ENCODE peak calls at places on chromosome 17, in five cellular contexts. B is tibial nerve, O is suprapubic skin, I is stomach, U is ovary. Q is an unnamed sample.

GRCh38 chr17:33594000-33594399 is 300.9 kb upstream of the ASIC2 start:
- DNase-seq in B (no peak), O (no peak), I (no peak), U (no peak), Q (no peak)

GRCh38 chr17:78995761-78996451 is 13.7 kb downstream of the CANT1 start:
- DNase-seq in B (no peak), O (peak), I (peak), U (peak), Q (peak)

GRCh38 chr17:46154151-46154816 is 38.9 kb downstream of the KANSL1 start:
- DNase-seq in B (no peak), O (no peak), I (no peak), U (no peak), Q (no peak)

GRCh38 chr17:976316-976715 is 3.3 kb downstream of the NXN start:
- DNase-seq in B (no peak), O (no peak), I (no peak), U (no peak), Q (no peak)

GRCh38 chr17:17298108-17298507 is 5.1 kb upstream of the NT5M start:
- DNase-seq in B (no peak), O (no peak), I (no peak), U (no peak), Q (no peak)

GRCh38 chr17:32546031-32546444 is 59.2 kb downstream of the CDK5R1 start:
- DNase-seq in B (no peak), O (no peak), I (no peak), U (no peak), Q (no peak)

GRCh38 chr17:55588858-55589257 is 77.6 kb upstream of the SMIM36 start:
- DNase-seq in B (no peak), O (no peak), I (no peak), U (no peak), Q (no peak)

GRCh38 chr17:50931003-50931878 is 65.1 kb upstream of the TOB1 start:
- DNase-seq in B (peak), O (no peak), I (peak), U (peak), Q (peak)

GRCh38 chr17:72661093-72661944 is 431.2 kb downstream of the SLC39A11 start:
- DNase-seq in B (no peak), O (no peak), I (no peak), U (no peak), Q (no peak)

GRCh38 chr17:40345161-40346034 is 19.1 kb downstream of the GJD3 start:
- DNase-seq in B (no peak), O (no peak), I (peak), U (peak), Q (peak)

GRCh38 chr17:61575352-61575975 is 15.6 kb downstream of the NACA2 start:
- DNase-seq in B (no peak), O (no peak), I (no peak), U (no peak), Q (no peak)

GRCh38 chr17:2792541-2793169 is 3.6 kb upstream of the RAP1GAP2 start:
- DNase-seq in B (no peak), O (no peak), I (no peak), U (no peak), Q (no peak)

GRCh38 chr17:12712941-12713340 is 47.3 kb downstream of the MYOCD start:
- DNase-seq in B (no peak), O (no peak), I (no peak), U (no peak), Q (no peak)

GRCh38 chr17:74861554-74862107 is 1.9 kb upstream of the GRIN2C start:
- DNase-seq in B (no peak), O (no peak), I (no peak), U (no peak), Q (no peak)

GRCh38 chr17:74466111-74466784 is at the start of gene CD300A:
- DNase-seq in B (peak), O (no peak), I (peak), U (no peak), Q (peak)

GRCh38 chr17:33942414-33942813 is 312.7 kb upstream of the CCL2 start:
- DNase-seq in B (no peak), O (no peak), I (no peak), U (no peak), Q (no peak)

GRCh38 chr17:5826384-5826783 is 242.1 kb upstream of the NLRP1 start:
- DNase-seq in B (no peak), O (no peak), I (no peak), U (no peak), Q (no peak)

GRCh38 chr17:34081269-34081668 is 173.8 kb upstream of the CCL2 start:
- DNase-seq in B (no peak), O (no peak), I (no peak), U (no peak), Q (no peak)

GRCh38 chr17:34012709-34013375 is 242.2 kb upstream of the CCL2 start:
- DNase-seq in B (no peak), O (no peak), I (no peak), U (no peak), Q (no peak)

GRCh38 chr17:66542183-66542966 is 240.0 kb downstream of the PRKCA start:
- DNase-seq in B (no peak), O (no peak), I (no peak), U (no peak), Q (no peak)

GRCh38 chr17:35051579-35052239 is 11.8 kb downstream of the RFFL start:
- DNase-seq in B (no peak), O (no peak), I (no peak), U (no peak), Q (no peak)

GRCh38 chr17:66915204-66915611 is 49.3 kb upstream of the CACNG4 start:
- DNase-seq in B (no peak), O (no peak), I (peak), U (no peak), Q (no peak)

GRCh38 chr17:38628441-38628840 is 22.7 kb upstream of the SRCIN1 start:
- DNase-seq in B (no peak), O (peak), I (no peak), U (no peak), Q (no peak)

GRCh38 chr17:9389116-9389515 is 186.5 kb downstream of the STX8 start:
- DNase-seq in B (no peak), O (no peak), I (no peak), U (no peak), Q (peak)

GRCh38 chr17:41413353-41413752 is 11.0 kb downstream of the KRT37 start:
- DNase-seq in B (no peak), O (no peak), I (no peak), U (no peak), Q (peak)

GRCh38 chr17:81487487-81488275 is 24.9 kb downstream of the ACTG1 start:
- DNase-seq in B (peak), O (no peak), I (peak), U (peak), Q (peak)

GRCh38 chr17:37299257-37299985 is 76.4 kb upstream of the C17orf78 start:
- DNase-seq in B (no peak), O (no peak), I (no peak), U (no peak), Q (no peak)

GRCh38 chr17:1787301-1787902 is 25.5 kb downstream of the SERPINF1 start:
- DNase-seq in B (no peak), O (no peak), I (peak), U (peak), Q (no peak)

GRCh38 chr17:39643271-39643670 is 6.3 kb downstream of the STARD3 start:
- DNase-seq in B (no peak), O (no peak), I (no peak), U (no peak), Q (no peak)

GRCh38 chr17:5714993-5715392 is 130.7 kb upstream of the NLRP1 start:
- DNase-seq in B (no peak), O (no peak), I (no peak), U (no peak), Q (no peak)

GRCh38 chr17:65495255-65496060 is 66.0 kb downstream of the AXIN2 start:
- DNase-seq in B (no peak), O (peak), I (no peak), U (no peak), Q (peak)

GRCh38 chr17:330993-331701 is 21.5 kb downstream of the RPH3AL start:
- DNase-seq in B (peak), O (no peak), I (no peak), U (peak), Q (no peak)

GRCh38 chr17:77436058-77436442 is 295.3 kb downstream of the SEC14L1 start:
- DNase-seq in B (no peak), O (no peak), I (no peak), U (no peak), Q (no peak)

GRCh38 chr17:77437747-77438146 is 297.0 kb downstream of the SEC14L1 start:
- DNase-seq in B (no peak), O (no peak), I (no peak), U (no peak), Q (peak)

GRCh38 chr17:77438241-77439204 is 297.8 kb downstream of the SEC14L1 start:
- DNase-seq in B (no peak), O (no peak), I (no peak), U (no peak), Q (no peak)

GRCh38 chr17:77436481-77436880 is 295.7 kb downstream of the SEC14L1 start:
- DNase-seq in B (no peak), O (no peak), I (no peak), U (no peak), Q (peak)

DNA sequence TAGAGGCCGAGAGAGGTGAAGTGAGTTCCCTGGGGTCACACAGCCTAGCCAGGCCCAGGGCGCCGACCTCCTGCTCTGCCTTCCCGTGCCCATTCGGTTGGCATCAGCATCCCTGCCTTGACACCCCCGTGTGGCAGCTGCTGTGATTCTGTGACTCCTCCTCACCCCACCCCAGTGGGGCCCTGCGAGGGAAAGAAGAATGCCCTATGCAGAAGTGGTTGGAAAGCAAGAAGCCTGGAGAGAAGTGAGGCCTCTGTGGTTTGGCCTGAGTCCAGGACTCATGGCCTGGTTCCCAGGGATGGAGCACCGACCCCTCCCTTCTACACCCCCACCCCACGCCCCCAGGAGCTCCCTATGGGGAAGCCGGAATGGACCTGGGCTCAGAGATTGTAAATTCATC is 296.2 kb downstream of the SEC14L1 start:
- DNase-seq in B (no peak), O (no peak), I (no peak), U (no peak), Q (no peak)
- TF ChIP-seq CTCF in B (no peak), O (no peak), I (no peak), U (no peak), Q (no peak)

DNA sequence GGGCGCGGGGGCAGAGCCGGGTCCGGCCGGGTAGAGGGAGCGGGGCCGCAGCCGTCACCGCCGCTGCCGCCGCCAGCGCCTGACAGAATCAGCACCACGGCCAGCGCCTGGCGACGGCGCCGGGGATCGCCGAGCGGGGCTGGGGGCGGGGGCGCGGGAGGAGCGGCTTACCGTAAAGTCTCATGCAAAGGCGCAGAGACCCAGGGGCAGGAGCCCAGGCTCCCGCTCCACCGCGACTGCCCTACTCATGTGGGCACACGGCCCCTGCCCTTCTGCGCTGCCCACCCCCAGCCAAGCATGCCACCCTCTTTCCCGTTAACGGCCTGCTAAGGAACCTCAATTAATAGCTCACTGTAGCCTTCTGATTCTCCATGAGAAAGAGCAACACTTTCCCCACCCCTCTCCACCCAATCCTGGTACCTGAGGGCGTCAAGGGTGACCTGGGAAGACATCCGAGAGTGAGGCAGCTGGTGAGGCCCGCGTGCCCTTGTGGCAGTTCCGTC is at the start of gene SEZ6:
- DNase-seq in B (no peak), O (no peak), I (peak), U (peak), Q (peak)
- TF ChIP-seq EP300 in B (no peak), O (no peak), I (no peak), U (no peak), Q (no peak)

GRCh38 chr17:27266228-27266627 is 27.7 kb upstream of the WSB1 start:
- DNase-seq in B (no peak), O (no peak), I (no peak), U (no peak), Q (no peak)

GRCh38 chr17:27269978-27270377 is 23.9 kb upstream of the WSB1 start:
- DNase-seq in B (no peak), O (no peak), I (no peak), U (no peak), Q (peak)

GRCh38 chr17:27268394-27269085 is 25.4 kb upstream of the WSB1 start:
- DNase-seq in B (no peak), O (no peak), I (no peak), U (no peak), Q (peak)

GRCh38 chr17:27265333-27265732 is 28.6 kb upstream of the WSB1 start:
- DNase-seq in B (no peak), O (no peak), I (no peak), U (no peak), Q (no peak)

GRCh38 chr17:27269201-27269600 is 24.7 kb upstream of the WSB1 start:
- DNase-seq in B (no peak), O (no peak), I (no peak), U (no peak), Q (no peak)
- TF ChIP-seq CTCF in B (no peak), O (no peak), I (no peak), U (no peak), Q (no peak)

DNA sequence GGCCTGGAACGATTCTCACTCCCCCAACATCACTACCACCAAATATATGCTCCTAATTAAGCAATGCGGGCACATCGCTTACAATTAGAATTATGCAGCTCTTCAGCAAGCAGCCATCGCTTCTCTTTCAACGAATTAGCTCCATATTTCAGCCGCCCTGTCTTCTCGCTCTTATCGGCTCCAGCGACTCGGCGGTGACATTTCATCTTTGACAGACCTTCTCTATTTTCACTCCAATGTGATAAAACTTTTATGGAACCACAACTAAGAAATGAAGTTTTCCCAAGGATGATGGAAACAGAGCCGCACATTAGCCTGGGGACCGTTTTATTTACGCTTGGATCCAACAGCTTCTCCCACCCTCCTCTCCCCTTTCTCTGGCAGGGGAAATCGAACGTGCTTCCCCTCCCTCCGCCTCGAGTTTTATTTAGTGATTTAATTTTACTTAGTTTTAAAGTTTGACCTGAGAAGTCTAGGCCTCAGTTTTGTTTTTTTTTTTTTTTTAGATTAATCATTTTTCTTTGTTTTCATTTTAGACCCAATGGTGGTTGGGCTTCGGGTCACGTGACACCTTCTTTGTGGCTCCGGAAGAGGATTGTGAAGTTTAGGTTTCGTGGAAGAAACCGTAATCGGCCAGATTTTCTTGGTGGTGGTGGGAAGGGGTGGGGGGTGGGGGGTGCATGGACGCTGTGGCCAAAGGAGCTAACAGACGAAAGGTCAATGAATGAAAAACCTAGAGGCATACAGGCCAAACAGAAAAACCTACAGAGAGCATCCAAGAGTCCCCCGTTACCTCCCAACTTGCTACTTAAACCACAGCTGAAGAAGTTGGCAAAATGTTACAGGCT is 3.2 kb upstream of the HOXB2 start:
- DNase-seq in B (no peak), O (no peak), I (no peak), U (no peak), Q (no peak)
- TF ChIP-seq EP300 in B (no peak), O (no peak), I (no peak), U (no peak), Q (no peak)

GRCh38 chr17:76707985-76708807 is 2.6 kb downstream of the MXRA7 start:
- DNase-seq in B (no peak), O (no peak), I (no peak), U (no peak), Q (no peak)
- TF ChIP-seq CTCF in B (peak), O (no peak), I (no peak), U (no peak), Q (no peak)